ENCODE peak calls at places on chromosomes 3 and 15, in four cellular contexts. B is mesendoderm, N is H1, R is IMR-90. F is an unnamed sample.

GRCh38 chr3:171817074-171817748 is 6.9 kb upstream of the PLD1 start:
- DNase-seq in B (no peak), N (no peak), R (peak), F (no peak)

GRCh38 chr3:36480916-36481648 is 100.8 kb downstream of the STAC start:
- DNase-seq in B (peak), N (no peak), R (no peak), F (no peak)

GRCh38 chr3:123503200-123503599 is 54.3 kb upstream of the ADCY5 start:
- DNase-seq in B (peak), N (no peak), R (no peak), F (no peak)

GRCh38 chr3:125374996-125375941 is at the start of gene ZNF148:
- DNase-seq in B (peak), N (peak), R (peak), F (peak)

GRCh38 chr3:174158674-174159073 is 700.5 kb upstream of the NAALADL2 start:
- DNase-seq in B (no peak), N (no peak), R (no peak), F (no peak)

GRCh38 chr3:194137314-194138097 is 1.6 kb downstream of the HES1 start:
- DNase-seq in B (peak), N (peak), R (peak), F (peak)

GRCh38 chr3:131140891-131141290 is 114.2 kb downstream of the NEK11 start:
- DNase-seq in B (no peak), N (no peak), R (no peak), F (no peak)

GRCh38 chr3:7977245-7978103 is 524.1 kb upstream of the LMCD1 start:
- DNase-seq in B (peak), N (no peak), R (no peak), F (no peak)

GRCh38 chr3:140344601-140345000 is 333.3 kb upstream of the TRIM42 start:
- DNase-seq in B (peak), N (no peak), R (no peak), F (no peak)

DNA sequence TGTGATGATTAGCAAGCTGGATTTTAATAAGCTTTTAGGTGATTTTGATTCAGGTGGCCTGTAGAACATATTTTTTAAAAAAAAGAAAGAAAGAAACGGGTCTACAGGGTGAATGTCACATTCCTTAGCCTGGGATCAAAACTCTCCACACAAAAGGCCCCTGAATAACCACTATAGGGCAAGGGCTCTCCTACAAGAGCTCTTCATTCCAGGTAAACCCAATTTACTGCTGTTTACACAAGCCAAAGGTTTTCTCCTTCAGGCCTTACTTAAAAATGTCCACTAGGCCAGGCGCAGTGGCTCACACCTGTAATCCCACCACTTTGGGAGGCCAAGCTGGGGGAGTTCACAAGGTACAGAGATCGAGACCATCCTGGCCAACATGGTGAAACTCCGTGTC is 8.3 kb downstream of the MSL2 start:
- DNase-seq in B (no peak), N (no peak), R (no peak), F (no peak)
- H4K5ac ChIP-seq in B (no peak), N (no peak), R (no peak), F (no peak)

GRCh38 chr15:40337597-40337996 is 3.1 kb downstream of the CCDC9B start:
- DNase-seq in B (no peak), N (no peak), R (no peak), F (peak)
- H3K4ac ChIP-seq in B (no peak), N (no peak), R (peak), F (no peak)

GRCh38 chr15:57542505-57542817 is 49.2 kb upstream of the MYZAP start:
- DNase-seq in B (no peak), N (no peak), R (no peak), F (no peak)
- H4K5ac ChIP-seq in B (no peak), N (no peak), R (no peak), F (no peak)

DNA sequence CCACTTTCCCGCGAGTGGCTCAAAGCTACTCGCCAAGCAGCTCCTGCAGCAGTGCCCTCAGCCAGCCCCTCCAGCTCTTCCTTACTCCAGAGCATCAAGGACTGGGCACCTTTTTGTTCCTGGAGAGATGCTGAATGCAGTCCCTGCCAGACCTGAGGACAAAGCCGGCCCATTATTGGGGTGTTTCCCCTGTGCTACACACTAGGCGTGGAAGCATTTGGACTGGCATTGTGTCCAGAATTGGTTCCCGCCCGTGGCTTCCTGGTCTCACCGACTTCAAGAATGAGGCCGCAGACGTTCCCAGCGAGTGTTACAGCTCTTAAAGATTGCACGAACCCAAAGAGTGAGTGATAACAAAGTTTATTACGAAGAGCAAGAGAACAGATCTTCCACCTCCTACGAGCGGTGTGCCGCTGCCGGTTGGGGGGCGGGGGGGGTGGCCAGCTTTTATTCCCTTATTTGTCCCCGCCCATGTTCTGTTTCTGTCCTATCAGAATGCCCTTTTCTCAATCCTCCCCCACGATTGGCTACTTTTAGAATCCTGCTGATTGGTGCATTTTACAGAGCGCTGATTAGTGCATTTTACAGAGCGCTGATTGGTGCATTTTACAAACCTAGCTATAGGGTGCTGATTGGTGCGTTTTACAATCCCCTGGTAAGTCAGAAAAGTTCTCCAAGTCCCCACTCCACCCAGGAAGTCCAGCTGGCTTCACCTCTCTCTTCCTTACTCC is 62.4 kb downstream of the NSMCE3 start:
- DNase-seq in B (no peak), N (peak), R (no peak), F (no peak)
- H3K4ac ChIP-seq in B (no peak), N (no peak), R (no peak), F (no peak)

GRCh38 chr15:79724804-79725203 is 172.0 kb downstream of the MTHFS start:
- DNase-seq in B (no peak), N (no peak), R (no peak), F (no peak)
- H4K5ac ChIP-seq in B (no peak), N (no peak), R (no peak), F (no peak)

GRCh38 chr3:44624696-44625528 is at the start of gene ZNF197:
- DNase-seq in B (peak), N (peak), R (peak), F (peak)
- H3K4ac ChIP-seq in B (peak), N (peak), R (peak), F (no peak)

GRCh38 chr3:121411554-121411953 is 134.2 kb downstream of the POLQ start:
- DNase-seq in B (no peak), N (no peak), R (peak), F (no peak)

GRCh38 chr3:121418182-121418581 is 127.6 kb downstream of the POLQ start:
- DNase-seq in B (no peak), N (no peak), R (no peak), F (no peak)

GRCh38 chr3:121414924-121415323 is 130.9 kb downstream of the POLQ start:
- DNase-seq in B (peak), N (no peak), R (no peak), F (no peak)
- H4K5ac ChIP-seq in B (no peak), N (no peak), R (no peak), F (no peak)